ENCODE peak calls at places on chromosomes 3 and 15, in nine cellular contexts. One of them, this sample, is unnamed.
A peak's percentile ranks its signal among the peaks of the same experiment; 100 is the strongest.

GRCh38 chr3:134061401-134061800 is 31.7 kb upstream of the SLCO2A1 start:
- DNase-seq in brain microvascular endothelial cell: no peak
- DNase-seq in thoracic aorta: no peak
- DNase-seq in caudate nucleus: no peak
- DNase-seq in CD8-positive, alpha-beta T cell: no peak
- DNase-seq in transverse colon: no peak
- DNase-seq in spleen: peak; percentile 52
- DNase-seq in Karpas-422: no peak
- DNase-seq in fibroblast of lung: no peak
- DNase-seq in this sample: no peak

GRCh38 chr15:25793354-25794050 is 69.6 kb downstream of the ATP10A start:
- DNase-seq in brain microvascular endothelial cell: no peak
- DNase-seq in thoracic aorta: no peak
- DNase-seq in caudate nucleus: no peak
- DNase-seq in CD8-positive, alpha-beta T cell: no peak
- DNase-seq in transverse colon: no peak
- DNase-seq in spleen: no peak
- DNase-seq in Karpas-422: no peak
- DNase-seq in fibroblast of lung: no peak
- DNase-seq in this sample: no peak

GRCh38 chr3:17639257-17639656 is 103.2 kb downstream of the TBC1D5 start:
- DNase-seq in brain microvascular endothelial cell: peak; percentile 28
- DNase-seq in thoracic aorta: no peak
- DNase-seq in caudate nucleus: no peak
- DNase-seq in CD8-positive, alpha-beta T cell: no peak
- DNase-seq in transverse colon: no peak
- DNase-seq in spleen: no peak
- DNase-seq in Karpas-422: no peak
- DNase-seq in fibroblast of lung: peak; percentile 78
- DNase-seq in this sample: peak; percentile 20

GRCh38 chr3:62562596-62562995 is 189.2 kb upstream of the FEZF2 start:
- DNase-seq in brain microvascular endothelial cell: no peak
- DNase-seq in thoracic aorta: peak; percentile 27
- DNase-seq in caudate nucleus: no peak
- DNase-seq in CD8-positive, alpha-beta T cell: no peak
- DNase-seq in transverse colon: no peak
- DNase-seq in spleen: no peak
- DNase-seq in Karpas-422: no peak
- DNase-seq in fibroblast of lung: no peak
- DNase-seq in this sample: no peak

GRCh38 chr3:177262396-177262795 is 65.1 kb upstream of the TBL1XR1 start:
- DNase-seq in brain microvascular endothelial cell: peak; percentile 11
- DNase-seq in thoracic aorta: no peak
- DNase-seq in caudate nucleus: no peak
- DNase-seq in CD8-positive, alpha-beta T cell: no peak
- DNase-seq in transverse colon: no peak
- DNase-seq in spleen: no peak
- DNase-seq in Karpas-422: no peak
- DNase-seq in fibroblast of lung: no peak
- DNase-seq in this sample: no peak

GRCh38 chr3:112730210-112730609 is 89.3 kb upstream of the CCDC80 start:
- DNase-seq in brain microvascular endothelial cell: no peak
- DNase-seq in thoracic aorta: no peak
- DNase-seq in caudate nucleus: no peak
- DNase-seq in CD8-positive, alpha-beta T cell: no peak
- DNase-seq in transverse colon: no peak
- DNase-seq in spleen: no peak
- DNase-seq in Karpas-422: no peak
- DNase-seq in fibroblast of lung: peak; percentile 24
- DNase-seq in this sample: no peak

GRCh38 chr15:70525551-70525950 is 237.8 kb downstream of the UACA start:
- DNase-seq in brain microvascular endothelial cell: no peak
- DNase-seq in thoracic aorta: no peak
- DNase-seq in caudate nucleus: no peak
- DNase-seq in CD8-positive, alpha-beta T cell: no peak
- DNase-seq in transverse colon: no peak
- DNase-seq in spleen: peak; percentile 1
- DNase-seq in Karpas-422: no peak
- DNase-seq in fibroblast of lung: no peak
- DNase-seq in this sample: no peak

GRCh38 chr3:47996440-47996839 is 19.8 kb downstream of the MAP4 start:
- DNase-seq in brain microvascular endothelial cell: no peak
- DNase-seq in thoracic aorta: no peak
- DNase-seq in caudate nucleus: no peak
- DNase-seq in CD8-positive, alpha-beta T cell: no peak
- DNase-seq in transverse colon: no peak
- DNase-seq in spleen: no peak
- DNase-seq in Karpas-422: no peak
- DNase-seq in fibroblast of lung: no peak
- DNase-seq in this sample: no peak

GRCh38 chr3:106022913-106023312 is 154.1 kb upstream of the CBLB start:
- DNase-seq in brain microvascular endothelial cell: no peak
- DNase-seq in thoracic aorta: no peak
- DNase-seq in caudate nucleus: no peak
- DNase-seq in CD8-positive, alpha-beta T cell: no peak
- DNase-seq in transverse colon: no peak
- DNase-seq in spleen: no peak
- DNase-seq in Karpas-422: no peak
- DNase-seq in fibroblast of lung: peak; percentile 12
- DNase-seq in this sample: no peak

GRCh38 chr3:14633417-14633816 is 18.1 kb upstream of the CCDC174 start:
- DNase-seq in brain microvascular endothelial cell: no peak
- DNase-seq in thoracic aorta: no peak
- DNase-seq in caudate nucleus: no peak
- DNase-seq in CD8-positive, alpha-beta T cell: no peak
- DNase-seq in transverse colon: no peak
- DNase-seq in spleen: no peak
- DNase-seq in Karpas-422: no peak
- DNase-seq in fibroblast of lung: no peak
- DNase-seq in this sample: no peak

GRCh38 chr3:126321490-126321889 is 35.7 kb downstream of the KLF15 start:
- DNase-seq in brain microvascular endothelial cell: no peak
- DNase-seq in thoracic aorta: no peak
- DNase-seq in caudate nucleus: no peak
- DNase-seq in CD8-positive, alpha-beta T cell: no peak
- DNase-seq in transverse colon: no peak
- DNase-seq in spleen: peak; percentile 55
- DNase-seq in Karpas-422: no peak
- DNase-seq in fibroblast of lung: no peak
- DNase-seq in this sample: no peak

GRCh38 chr3:134201201-134202130 is 49.2 kb downstream of the RYK start:
- DNase-seq in brain microvascular endothelial cell: peak; percentile 49
- DNase-seq in thoracic aorta: no peak
- DNase-seq in caudate nucleus: no peak
- DNase-seq in CD8-positive, alpha-beta T cell: no peak
- DNase-seq in transverse colon: no peak
- DNase-seq in spleen: no peak
- DNase-seq in Karpas-422: no peak
- DNase-seq in fibroblast of lung: peak; percentile 88
- DNase-seq in this sample: peak; percentile 88

GRCh38 chr15:45829336-45830153 is 194.7 kb downstream of the SQOR start:
- DNase-seq in brain microvascular endothelial cell: no peak
- DNase-seq in thoracic aorta: no peak
- DNase-seq in caudate nucleus: no peak
- DNase-seq in CD8-positive, alpha-beta T cell: no peak
- DNase-seq in transverse colon: peak; percentile 46
- DNase-seq in spleen: no peak
- DNase-seq in Karpas-422: no peak
- DNase-seq in fibroblast of lung: no peak
- DNase-seq in this sample: no peak

GRCh38 chr15:34109775-34110663 is 8.1 kb downstream of the PGBD4 start:
- DNase-seq in brain microvascular endothelial cell: peak; percentile 29
- DNase-seq in thoracic aorta: no peak
- DNase-seq in caudate nucleus: no peak
- DNase-seq in CD8-positive, alpha-beta T cell: no peak
- DNase-seq in transverse colon: no peak
- DNase-seq in spleen: no peak
- DNase-seq in Karpas-422: peak; percentile 80
- DNase-seq in fibroblast of lung: peak; percentile 67
- DNase-seq in this sample: no peak

GRCh38 chr3:145857956-145858355 is 303.0 kb downstream of the PLOD2 start:
- DNase-seq in brain microvascular endothelial cell: no peak
- DNase-seq in thoracic aorta: no peak
- DNase-seq in caudate nucleus: no peak
- DNase-seq in CD8-positive, alpha-beta T cell: no peak
- DNase-seq in transverse colon: no peak
- DNase-seq in spleen: no peak
- DNase-seq in Karpas-422: no peak
- DNase-seq in fibroblast of lung: no peak
- DNase-seq in this sample: peak; percentile 40

GRCh38 chr3:80096909-80097308 is 329.1 kb upstream of the ROBO1 start:
- DNase-seq in brain microvascular endothelial cell: no peak
- DNase-seq in thoracic aorta: no peak
- DNase-seq in caudate nucleus: no peak
- DNase-seq in CD8-positive, alpha-beta T cell: no peak
- DNase-seq in transverse colon: no peak
- DNase-seq in spleen: no peak
- DNase-seq in Karpas-422: no peak
- DNase-seq in fibroblast of lung: no peak
- DNase-seq in this sample: no peak

GRCh38 chr3:134713673-134714072 is 62.9 kb upstream of the KY start:
- DNase-seq in brain microvascular endothelial cell: no peak
- DNase-seq in thoracic aorta: no peak
- DNase-seq in caudate nucleus: no peak
- DNase-seq in CD8-positive, alpha-beta T cell: no peak
- DNase-seq in transverse colon: no peak
- DNase-seq in spleen: no peak
- DNase-seq in Karpas-422: peak; percentile 53
- DNase-seq in fibroblast of lung: no peak
- DNase-seq in this sample: no peak

GRCh38 chr3:171000281-171000680 is 26.2 kb downstream of the SLC2A2 start:
- DNase-seq in brain microvascular endothelial cell: no peak
- DNase-seq in thoracic aorta: no peak
- DNase-seq in caudate nucleus: no peak
- DNase-seq in CD8-positive, alpha-beta T cell: no peak
- DNase-seq in transverse colon: no peak
- DNase-seq in spleen: no peak
- DNase-seq in Karpas-422: no peak
- DNase-seq in fibroblast of lung: no peak
- DNase-seq in this sample: no peak
- H3K27ac ChIP-seq in brain microvascular endothelial cell: no peak overlapping the region
- H3K27ac ChIP-seq in thoracic aorta: no peak overlapping the region
- H3K27ac ChIP-seq in caudate nucleus: no peak overlapping the region
- H3K27ac ChIP-seq in CD8-positive, alpha-beta T cell: no peak overlapping the region
- H3K27ac ChIP-seq in transverse colon: peak overlapping the region; percentile 11
- H3K27ac ChIP-seq in spleen: no peak overlapping the region
- H3K27ac ChIP-seq in Karpas-422: no peak overlapping the region
- H3K27ac ChIP-seq in fibroblast of lung: no peak overlapping the region
- H3K27ac ChIP-seq in this sample: peak overlapping the region; percentile 42

DNA sequence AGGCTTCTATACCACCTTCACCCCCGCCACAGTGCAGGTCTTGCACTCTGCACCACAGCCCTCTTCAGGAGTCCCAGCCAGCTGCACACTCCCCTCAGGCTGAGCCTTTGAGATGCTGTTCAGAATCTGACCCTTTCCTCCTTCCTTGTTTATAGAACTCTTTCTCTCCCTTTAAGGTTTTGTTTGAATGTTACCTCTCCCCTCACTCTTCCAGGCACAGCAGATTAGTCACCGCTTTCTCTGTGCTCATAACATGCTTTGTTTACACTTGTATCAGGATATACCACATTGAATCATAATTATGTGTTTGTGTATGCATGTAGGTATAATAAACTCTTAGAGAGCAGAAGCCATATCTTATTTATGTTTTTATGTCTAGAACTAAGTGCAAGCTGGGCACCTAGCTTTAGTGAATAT is 168.4 kb upstream of the BCL6 start:
- DNase-seq in brain microvascular endothelial cell: peak; percentile 32
- DNase-seq in thoracic aorta: no peak
- DNase-seq in caudate nucleus: no peak
- DNase-seq in CD8-positive, alpha-beta T cell: no peak
- DNase-seq in transverse colon: peak; percentile 20
- DNase-seq in spleen: no peak
- DNase-seq in Karpas-422: peak; percentile 57
- DNase-seq in fibroblast of lung: peak; percentile 77
- DNase-seq in this sample: peak; percentile 77
- H3K27ac ChIP-seq in brain microvascular endothelial cell: no peak overlapping the region
- H3K27ac ChIP-seq in thoracic aorta: no peak overlapping the region
- H3K27ac ChIP-seq in caudate nucleus: no peak overlapping the region
- H3K27ac ChIP-seq in CD8-positive, alpha-beta T cell: no peak overlapping the region
- H3K27ac ChIP-seq in transverse colon: peak overlapping the region; percentile 55
- H3K27ac ChIP-seq in spleen: no peak overlapping the region
- H3K27ac ChIP-seq in Karpas-422: peak overlapping the region; percentile 97
- H3K27ac ChIP-seq in fibroblast of lung: no peak overlapping the region
- H3K27ac ChIP-seq in this sample: peak overlapping the region; percentile 53

DNA sequence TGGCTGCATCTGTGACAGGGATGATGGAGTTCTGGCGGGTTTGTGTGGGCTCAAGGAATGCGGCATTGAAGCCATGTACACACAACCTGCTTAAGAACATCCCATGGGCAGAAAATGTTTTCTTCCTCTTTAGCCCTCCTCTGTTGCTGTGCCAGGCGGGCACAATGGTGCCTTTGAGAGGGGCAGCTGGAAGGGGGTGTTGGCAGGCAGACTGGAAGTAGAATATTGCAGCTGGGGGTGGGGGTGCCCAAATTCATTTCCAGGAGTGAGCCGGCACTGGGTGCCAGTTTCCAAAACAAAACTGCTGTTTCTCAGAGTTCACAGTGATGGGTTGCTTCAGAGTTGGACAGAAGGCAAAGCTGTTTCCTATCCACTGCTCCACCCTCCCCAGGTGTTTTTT is 91.9 kb upstream of the ETV5 start:
- DNase-seq in brain microvascular endothelial cell: no peak
- DNase-seq in thoracic aorta: no peak
- DNase-seq in caudate nucleus: peak; percentile 67
- DNase-seq in CD8-positive, alpha-beta T cell: no peak
- DNase-seq in transverse colon: no peak
- DNase-seq in spleen: no peak
- DNase-seq in Karpas-422: no peak
- DNase-seq in fibroblast of lung: no peak
- DNase-seq in this sample: no peak
- H3K27ac ChIP-seq in brain microvascular endothelial cell: no peak overlapping the region
- H3K27ac ChIP-seq in thoracic aorta: no peak overlapping the region
- H3K27ac ChIP-seq in caudate nucleus: peak overlapping the region; percentile 24
- H3K27ac ChIP-seq in CD8-positive, alpha-beta T cell: no peak overlapping the region
- H3K27ac ChIP-seq in transverse colon: no peak overlapping the region
- H3K27ac ChIP-seq in spleen: no peak overlapping the region
- H3K27ac ChIP-seq in Karpas-422: no peak overlapping the region
- H3K27ac ChIP-seq in fibroblast of lung: no peak overlapping the region
- H3K27ac ChIP-seq in this sample: no peak overlapping the region

DNA sequence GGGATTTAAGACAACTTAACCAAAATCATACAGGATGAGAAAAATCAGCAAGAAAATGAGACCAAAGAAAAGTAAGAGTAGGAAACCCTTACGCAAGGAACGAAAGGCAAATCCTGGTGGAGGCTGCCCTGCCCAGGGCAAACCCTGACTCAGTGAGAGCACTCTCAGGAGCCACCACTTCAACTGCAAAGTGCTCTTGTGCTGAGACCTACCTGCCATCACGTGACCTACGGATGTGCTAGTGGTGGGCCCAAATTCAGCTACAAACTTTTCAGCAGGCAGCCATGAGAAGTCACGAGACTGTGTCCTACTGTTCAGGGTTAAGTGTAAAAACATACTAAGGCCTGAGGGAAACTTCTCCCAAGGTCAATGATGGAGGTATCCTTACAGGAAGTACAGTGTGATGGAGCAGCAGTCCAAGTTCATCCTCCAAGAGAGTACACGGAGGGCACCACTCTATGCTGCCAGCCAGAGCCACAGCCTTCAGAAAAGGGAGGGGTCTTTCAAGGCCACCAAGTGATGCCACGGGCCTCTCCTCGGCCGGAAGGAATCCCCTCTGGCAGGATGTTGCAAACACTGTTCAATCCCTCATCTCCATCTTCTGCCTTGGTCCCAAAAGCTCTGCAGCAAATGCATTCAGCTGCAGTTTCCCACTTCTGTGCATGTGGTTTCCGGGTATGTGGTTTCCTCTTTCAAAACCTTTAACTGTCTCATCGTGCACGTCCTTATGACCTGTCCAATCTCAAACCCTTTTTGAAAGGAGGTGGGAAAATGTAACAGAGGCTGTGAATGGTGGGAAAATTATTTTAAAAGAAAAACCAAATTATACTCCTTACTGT is 9.5 kb downstream of the CHSY1 start:
- DNase-seq in brain microvascular endothelial cell: peak; percentile 41
- DNase-seq in thoracic aorta: no peak
- DNase-seq in caudate nucleus: no peak
- DNase-seq in CD8-positive, alpha-beta T cell: peak; percentile 48
- DNase-seq in transverse colon: peak; percentile 45
- DNase-seq in spleen: peak; percentile 83
- DNase-seq in Karpas-422: peak; percentile 59
- DNase-seq in fibroblast of lung: no peak
- DNase-seq in this sample: no peak
- H3K27ac ChIP-seq in brain microvascular endothelial cell: no peak overlapping the region
- H3K27ac ChIP-seq in thoracic aorta: no peak overlapping the region
- H3K27ac ChIP-seq in caudate nucleus: no peak overlapping the region
- H3K27ac ChIP-seq in CD8-positive, alpha-beta T cell: peak overlapping the region; percentile 13
- H3K27ac ChIP-seq in transverse colon: peak overlapping the region; percentile 41
- H3K27ac ChIP-seq in spleen: peak overlapping the region; percentile 78
- H3K27ac ChIP-seq in Karpas-422: no peak overlapping the region
- H3K27ac ChIP-seq in fibroblast of lung: peak overlapping the region; percentile 18
- H3K27ac ChIP-seq in this sample: peak overlapping the region; percentile 22

This sample was measured in epithelial cell of prostate.